ENCODE peak calls at places on chromosomes 5 and 9, in four cellular contexts. G, S, X and N are unnamed samples.

GRCh38 chr9:126705767-126706697 is 92.3 kb downstream of the LMX1B start:
- DNase-seq in G (peak), S (peak), X (no peak), N (peak)

GRCh38 chr9:70111641-70112236 is 68.1 kb downstream of the MAMDC2 start:
- DNase-seq in G (peak), S (no peak), X (no peak), N (peak)

GRCh38 chr9:33535541-33535940 is 11.5 kb downstream of the ANKRD18B start:
- DNase-seq in G (no peak), S (no peak), X (no peak), N (no peak)

GRCh38 chr9:72396247-72397091 is 31.5 kb upstream of the ZFAND5 start:
- DNase-seq in G (no peak), S (no peak), X (no peak), N (peak)

GRCh38 chr9:17063535-17064135 is 71.2 kb upstream of the CNTLN start:
- DNase-seq in G (no peak), S (no peak), X (no peak), N (peak)

GRCh38 chr5:139133237-139133636 is 64.9 kb downstream of the SIL1 start:
- DNase-seq in G (no peak), S (no peak), X (no peak), N (no peak)

GRCh38 chr5:912356-913091 is 19.8 kb downstream of the TRIP13 start:
- DNase-seq in G (no peak), S (no peak), X (no peak), N (no peak)

GRCh38 chr5:177404641-177405134 is 4.2 kb upstream of the PFN3 start:
- DNase-seq in G (no peak), S (no peak), X (no peak), N (no peak)

GRCh38 chr9:91864372-91864771 is 85.7 kb downstream of the ROR2 start:
- DNase-seq in G (no peak), S (no peak), X (no peak), N (no peak)

GRCh38 chr5:1965860-1966396 is 83.2 kb upstream of the IRX4 start:
- DNase-seq in G (no peak), S (no peak), X (no peak), N (no peak)

GRCh38 chr5:35476046-35476445 is 141.6 kb upstream of the SPEF2 start:
- DNase-seq in G (no peak), S (no peak), X (no peak), N (no peak)

GRCh38 chr5:181188700-181189362 is 16.2 kb downstream of the TRIM7 start:
- DNase-seq in G (peak), S (no peak), X (peak), N (peak)

GRCh38 chr5:122151640-122152039 is 22.3 kb downstream of the ZNF474 start:
- DNase-seq in G (no peak), S (no peak), X (no peak), N (no peak)

GRCh38 chr9:38006163-38006562 is 62.9 kb downstream of the SHB start:
- DNase-seq in G (no peak), S (no peak), X (no peak), N (no peak)

GRCh38 chr9:38004809-38005560 is 64.0 kb downstream of the SHB start:
- DNase-seq in G (no peak), S (no peak), X (no peak), N (no peak)

GRCh38 chr9:38003230-38003629 is 65.8 kb downstream of the SHB start:
- DNase-seq in G (no peak), S (no peak), X (no peak), N (no peak)

GRCh38 chr9:38001430-38001829 is 67.6 kb downstream of the SHB start:
- DNase-seq in G (no peak), S (no peak), X (no peak), N (no peak)

DNA sequence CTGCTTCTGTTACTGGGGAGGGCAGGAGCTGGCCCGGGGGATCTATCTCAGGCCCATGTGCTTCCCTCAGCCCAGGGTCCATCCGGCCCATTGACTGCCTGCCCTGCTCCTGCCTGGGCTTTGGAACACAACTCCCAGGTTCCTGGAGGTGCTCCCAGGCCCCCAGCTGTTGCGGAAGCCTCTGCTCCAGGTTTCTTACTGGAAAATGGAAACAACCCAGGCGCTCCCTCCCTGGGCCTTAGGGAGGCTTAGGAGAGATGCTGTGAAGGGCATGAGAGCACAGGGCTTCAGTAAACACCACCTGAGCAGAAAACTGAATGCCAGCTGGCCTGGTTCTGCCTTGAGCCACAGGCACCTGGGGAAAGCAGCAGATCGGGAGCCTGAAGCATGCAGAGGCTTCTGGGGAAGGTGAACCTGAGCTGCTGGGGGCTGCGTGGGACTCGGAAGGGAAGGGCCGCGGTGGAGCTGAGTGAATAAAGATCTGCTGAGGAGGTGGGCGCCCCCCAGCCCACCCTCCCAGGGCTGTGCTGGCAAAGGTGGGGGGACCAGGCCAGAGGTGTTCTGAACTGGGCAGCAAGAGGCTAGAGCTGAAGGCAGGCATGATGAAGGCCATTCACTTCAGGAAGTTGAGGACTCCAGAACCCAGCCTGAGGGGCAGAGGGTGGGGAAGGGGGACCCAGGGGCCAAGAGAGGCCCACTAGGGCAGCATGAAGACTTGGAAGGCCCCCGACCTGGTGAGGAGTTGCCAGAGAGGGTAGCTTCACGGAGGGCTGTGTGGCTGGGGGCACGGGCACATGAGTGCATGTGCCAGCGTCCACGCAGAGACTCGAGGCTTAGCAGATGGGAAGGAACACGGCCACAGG is 64.8 kb downstream of the SHB start:
- DNase-seq in G (no peak), S (no peak), X (no peak), N (no peak)
- TF ChIP-seq ZNF274 in G (no peak), S (no peak), X (no peak), N (no peak)

GRCh38 chr9:93182572-93182971 is 1.4 kb upstream of the WNK2 start:
- DNase-seq in G (no peak), S (no peak), X (no peak), N (peak)

GRCh38 chr9:93183663-93184438 is at the start of gene WNK2:
- DNase-seq in G (peak), S (peak), X (no peak), N (no peak)

GRCh38 chr9:93180938-93181337 is 3.0 kb upstream of the WNK2 start:
- DNase-seq in G (no peak), S (no peak), X (no peak), N (no peak)

GRCh38 chr9:93183106-93183662 is 755 bp upstream of the WNK2 start:
- DNase-seq in G (no peak), S (no peak), X (no peak), N (no peak)

GRCh38 chr9:93181672-93182435 is 2.1 kb upstream of the WNK2 start:
- DNase-seq in G (no peak), S (no peak), X (no peak), N (no peak)
- TF ChIP-seq BRCA1 in G (no peak), S (no peak), X (no peak), N (no peak)

GRCh38 chr5:111680737-111681413 is 76.1 kb downstream of the NREP start:
- DNase-seq in G (no peak), S (no peak), X (no peak), N (peak)
- TF ChIP-seq ZNF274 in G (no peak), S (no peak), X (no peak), N (no peak)

GRCh38 chr5:61363715-61364114 is 31.7 kb downstream of the ZSWIM6 start:
- DNase-seq in G (no peak), S (no peak), X (no peak), N (no peak)

GRCh38 chr5:61370496-61370895 is 38.4 kb downstream of the ZSWIM6 start:
- DNase-seq in G (no peak), S (no peak), X (no peak), N (no peak)

GRCh38 chr5:61362796-61363364 is 30.8 kb downstream of the ZSWIM6 start:
- DNase-seq in G (peak), S (no peak), X (no peak), N (no peak)

GRCh38 chr5:61371474-61371873 is 39.4 kb downstream of the ZSWIM6 start:
- DNase-seq in G (no peak), S (no peak), X (no peak), N (no peak)

DNA sequence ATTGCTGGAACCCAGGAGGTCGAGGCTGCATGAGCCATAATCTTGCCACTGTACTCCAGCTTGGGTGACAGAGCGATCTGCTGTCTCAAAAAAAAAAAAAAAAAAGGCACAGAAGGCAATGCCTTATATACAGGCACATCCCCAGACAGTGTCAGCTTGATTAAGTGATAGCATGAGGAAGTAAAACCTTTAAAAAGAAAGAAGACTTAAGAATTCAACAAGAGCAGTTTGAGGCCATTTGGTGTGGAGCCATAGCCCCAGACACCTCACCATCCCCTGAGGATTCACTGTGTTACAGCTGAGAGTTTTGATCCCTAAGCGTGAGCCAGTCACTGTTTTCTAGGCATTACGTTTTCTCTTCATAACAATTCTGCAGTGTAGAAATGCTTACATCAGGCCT is 34.8 kb downstream of the ZSWIM6 start:
- DNase-seq in G (no peak), S (no peak), X (no peak), N (no peak)
- TF ChIP-seq BRCA1 in G (no peak), S (no peak), X (no peak), N (no peak)

GRCh38 chr5:116037236-116037822 is 5.1 kb downstream of the ARL14EPL start:
- DNase-seq in G (no peak), S (no peak), X (no peak), N (no peak)

GRCh38 chr5:116032991-116033390 is 719 bp downstream of the ARL14EPL start:
- DNase-seq in G (no peak), S (no peak), X (no peak), N (no peak)

GRCh38 chr5:116035123-116035522 is 2.9 kb downstream of the ARL14EPL start:
- DNase-seq in G (no peak), S (no peak), X (no peak), N (no peak)

DNA sequence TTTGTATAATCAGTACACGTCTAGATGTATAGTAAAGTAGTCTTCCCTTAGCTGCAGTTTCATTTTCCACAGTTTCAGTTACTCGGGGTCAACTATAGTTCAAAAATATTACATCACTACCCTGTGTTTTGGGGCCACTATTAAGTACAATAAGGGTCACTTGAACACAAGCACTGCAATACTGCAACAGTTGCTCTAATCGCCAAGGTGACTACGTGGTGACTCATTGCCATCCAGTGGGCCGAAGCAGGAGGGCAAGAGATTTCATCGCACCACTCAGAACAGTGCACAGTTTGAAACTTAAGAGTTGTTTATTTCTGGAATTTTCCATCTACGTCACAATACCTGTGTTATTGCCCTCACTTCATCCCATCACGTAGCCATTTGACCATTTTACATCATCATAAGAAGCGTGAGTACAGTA is at the start of gene ARL14EPL:
- DNase-seq in G (no peak), S (peak), X (no peak), N (peak)
- TF ChIP-seq ZNF274 in G (no peak), S (no peak), X (no peak), N (no peak)

GRCh38 chr5:26192496-26192895 is 845.9 kb downstream of the CDH9 start:
- DNase-seq in G (no peak), S (no peak), X (no peak), N (no peak)
- TF ChIP-seq BRCA1 in G (no peak), S (no peak), X (no peak), N (no peak)

DNA sequence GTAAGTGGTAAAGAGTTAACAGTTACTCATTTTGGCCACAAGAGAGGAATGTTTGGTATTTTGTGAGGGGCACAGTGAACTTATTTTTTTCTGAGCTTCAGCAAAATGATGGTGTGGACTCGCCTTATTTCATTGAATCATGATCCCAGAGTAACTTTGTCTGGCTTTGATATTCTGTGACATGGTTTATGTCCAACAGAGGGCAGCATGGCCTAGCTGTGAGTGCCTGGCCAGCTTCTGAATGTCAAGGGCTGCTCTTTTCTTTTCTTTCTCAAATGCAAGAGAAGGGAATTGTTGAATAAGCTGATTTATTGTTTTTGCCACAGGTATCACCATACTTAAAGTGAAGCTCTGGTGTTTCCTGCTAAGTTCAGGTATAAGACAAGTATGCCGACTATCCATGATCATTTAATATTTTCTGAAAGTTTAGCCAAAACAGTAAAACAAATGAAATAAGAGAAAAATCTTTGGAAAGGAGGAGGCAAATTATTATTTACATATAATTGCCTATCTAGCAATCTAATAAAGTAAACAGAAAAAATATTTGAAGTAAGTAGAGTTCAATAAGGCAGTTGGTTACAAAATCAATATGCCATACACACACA is 31.7 kb downstream of the MRPL22 start:
- DNase-seq in G (peak), S (no peak), X (no peak), N (peak)
- TF ChIP-seq ZNF274 in G (no peak), S (no peak), X (no peak), N (no peak)

GRCh38 chr9:131423171-131423581 is 29.3 kb downstream of the PRRC2B start:
- DNase-seq in G (no peak), S (no peak), X (peak), N (no peak)
- TF ChIP-seq BRCA1 in G (no peak), S (no peak), X (no peak), N (no peak)